ENCODE peak calls at places on chromosomes 16 and 17, in five cellular contexts. One of them, this sample, is unnamed.

GRCh38 chr17:74759941-74760340 is 11.5 kb downstream of the NHERF1 start:
- DNase-seq in fibroblast of pulmonary artery: no peak
- DNase-seq in sigmoid colon: no peak
- DNase-seq in transverse colon: no peak
- DNase-seq in HepG2: no peak
- DNase-seq in this sample: no peak

GRCh38 chr17:72538921-72539352 is 418.1 kb downstream of the SOX9 start:
- DNase-seq in sigmoid colon: no peak
- DNase-seq in HepG2: no peak
- DNase-seq in fibroblast of pulmonary artery: no peak
- DNase-seq in transverse colon: peak
- DNase-seq in this sample: no peak

GRCh38 chr16:74710401-74710800 is 9.7 kb upstream of the MLKL start:
- DNase-seq in fibroblast of pulmonary artery: no peak
- DNase-seq in transverse colon: no peak
- DNase-seq in sigmoid colon: no peak
- DNase-seq in HepG2: no peak
- DNase-seq in this sample: no peak

GRCh38 chr17:45307290-45308015 is 9.4 kb downstream of the MAP3K14 start:
- DNase-seq in transverse colon: no peak
- DNase-seq in fibroblast of pulmonary artery: peak
- DNase-seq in sigmoid colon: no peak
- DNase-seq in HepG2: no peak
- DNase-seq in this sample: no peak

GRCh38 chr16:28596840-28597691 is at the start of gene SULT1A2:
- DNase-seq in fibroblast of pulmonary artery: peak
- DNase-seq in transverse colon: peak
- DNase-seq in sigmoid colon: no peak
- DNase-seq in HepG2: peak
- DNase-seq in this sample: no peak

GRCh38 chr16:87066695-87067556 is 250.3 kb downstream of the C16orf95 start:
- DNase-seq in fibroblast of pulmonary artery: no peak
- DNase-seq in HepG2: no peak
- DNase-seq in transverse colon: no peak
- DNase-seq in sigmoid colon: peak
- DNase-seq in this sample: no peak

GRCh38 chr17:81396722-81397313 is 1.6 kb downstream of the BAHCC1 start:
- DNase-seq in sigmoid colon: no peak
- DNase-seq in transverse colon: no peak
- DNase-seq in fibroblast of pulmonary artery: no peak
- DNase-seq in HepG2: no peak
- DNase-seq in this sample: no peak

GRCh38 chr17:63189930-63190329 is 223.9 kb downstream of the TANC2 start:
- DNase-seq in fibroblast of pulmonary artery: peak
- DNase-seq in transverse colon: no peak
- DNase-seq in HepG2: no peak
- DNase-seq in sigmoid colon: no peak
- DNase-seq in this sample: no peak

GRCh38 chr17:79944821-79945391 is 90.8 kb downstream of the TBC1D16 start:
- DNase-seq in transverse colon: no peak
- DNase-seq in HepG2: no peak
- DNase-seq in sigmoid colon: peak
- DNase-seq in fibroblast of pulmonary artery: no peak
- DNase-seq in this sample: no peak

GRCh38 chr16:12260647-12261262 is 284.2 kb downstream of the SNX29 start:
- DNase-seq in fibroblast of pulmonary artery: peak
- DNase-seq in HepG2: peak
- DNase-seq in sigmoid colon: no peak
- DNase-seq in transverse colon: no peak
- DNase-seq in this sample: no peak

GRCh38 chr16:2745961-2746360 is 6.5 kb upstream of the SRRM2 start:
- DNase-seq in transverse colon: no peak
- DNase-seq in fibroblast of pulmonary artery: no peak
- DNase-seq in sigmoid colon: no peak
- DNase-seq in HepG2: no peak
- DNase-seq in this sample: no peak

GRCh38 chr17:68383443-68384321 is 73.6 kb downstream of the WIPI1 start:
- DNase-seq in transverse colon: no peak
- DNase-seq in sigmoid colon: peak
- DNase-seq in HepG2: peak
- DNase-seq in fibroblast of pulmonary artery: peak
- DNase-seq in this sample: peak

GRCh38 chr17:17300624-17301568 is 2.3 kb upstream of the NT5M start:
- DNase-seq in HepG2: no peak
- DNase-seq in fibroblast of pulmonary artery: peak
- DNase-seq in sigmoid colon: peak
- DNase-seq in transverse colon: peak
- DNase-seq in this sample: no peak

GRCh38 chr16:85417156-85417860 is 195.8 kb upstream of the GSE1 start:
- DNase-seq in fibroblast of pulmonary artery: no peak
- DNase-seq in transverse colon: no peak
- DNase-seq in sigmoid colon: peak
- DNase-seq in HepG2: no peak
- DNase-seq in this sample: no peak

GRCh38 chr17:15363702-15364101 is 22.3 kb upstream of the TEKT3 start:
- DNase-seq in HepG2: no peak
- DNase-seq in sigmoid colon: no peak
- DNase-seq in transverse colon: no peak
- DNase-seq in fibroblast of pulmonary artery: no peak
- DNase-seq in this sample: no peak

GRCh38 chr16:16124438-16124837 is 98.9 kb downstream of the ABCC6 start:
- DNase-seq in HepG2: no peak
- DNase-seq in fibroblast of pulmonary artery: no peak
- DNase-seq in sigmoid colon: no peak
- DNase-seq in transverse colon: no peak
- DNase-seq in this sample: no peak

GRCh38 chr16:28192811-28193529 is 18.8 kb downstream of the XPO6 start:
- DNase-seq in transverse colon: peak
- DNase-seq in HepG2: no peak
- DNase-seq in fibroblast of pulmonary artery: no peak
- DNase-seq in sigmoid colon: no peak
- DNase-seq in this sample: no peak

GRCh38 chr17:56292010-56292409 is 138.7 kb downstream of the ANKFN1 start:
- DNase-seq in fibroblast of pulmonary artery: peak
- DNase-seq in sigmoid colon: no peak
- DNase-seq in transverse colon: no peak
- DNase-seq in HepG2: no peak
- DNase-seq in this sample: peak

GRCh38 chr16:3580686-3581085 is 3.5 kb upstream of the NLRC3 start:
- DNase-seq in transverse colon: no peak
- DNase-seq in fibroblast of pulmonary artery: no peak
- DNase-seq in HepG2: no peak
- DNase-seq in sigmoid colon: no peak
- DNase-seq in this sample: no peak

GRCh38 chr16:2005646-2006045 is 4.0 kb downstream of the ZNF598 start:
- DNase-seq in HepG2: no peak
- DNase-seq in fibroblast of pulmonary artery: no peak
- DNase-seq in transverse colon: no peak
- DNase-seq in sigmoid colon: no peak
- DNase-seq in this sample: no peak

GRCh38 chr17:7355053-7355452 is at the start of gene TMEM95:
- DNase-seq in HepG2: no peak
- DNase-seq in fibroblast of pulmonary artery: no peak
- DNase-seq in sigmoid colon: peak
- DNase-seq in transverse colon: peak
- DNase-seq in this sample: no peak
- H3K4me3 ChIP-seq in HepG2: no peak
- H3K4me3 ChIP-seq in fibroblast of pulmonary artery: no peak
- H3K4me3 ChIP-seq in sigmoid colon: no peak
- H3K4me3 ChIP-seq in transverse colon: no peak
- H3K4me3 ChIP-seq in this sample: peak

GRCh38 chr16:88922114-88922825 is 54.7 kb downstream of the CBFA2T3 start:
- DNase-seq in transverse colon: peak
- DNase-seq in sigmoid colon: peak
- DNase-seq in HepG2: no peak
- DNase-seq in fibroblast of pulmonary artery: peak
- DNase-seq in this sample: no peak
- H3K4me3 ChIP-seq in transverse colon: no peak
- H3K4me3 ChIP-seq in sigmoid colon: no peak
- H3K4me3 ChIP-seq in HepG2: no peak
- H3K4me3 ChIP-seq in fibroblast of pulmonary artery: no peak
- H3K4me3 ChIP-seq in this sample: no peak

GRCh38 chr17:8753976-8754440 is 4.3 kb downstream of the SPDYE4 start:
- DNase-seq in transverse colon: no peak
- DNase-seq in sigmoid colon: no peak
- DNase-seq in HepG2: peak
- DNase-seq in fibroblast of pulmonary artery: peak
- DNase-seq in this sample: no peak
- H3K4me3 ChIP-seq in transverse colon: no peak
- H3K4me3 ChIP-seq in sigmoid colon: no peak
- H3K4me3 ChIP-seq in HepG2: no peak
- H3K4me3 ChIP-seq in fibroblast of pulmonary artery: no peak
- H3K4me3 ChIP-seq in this sample: no peak

GRCh38 chr17:4711671-4712111 is 1.3 kb downstream of the ARRB2 start:
- DNase-seq in transverse colon: peak
- DNase-seq in sigmoid colon: peak
- DNase-seq in HepG2: no peak
- DNase-seq in fibroblast of pulmonary artery: no peak
- DNase-seq in this sample: no peak
- H3K4me3 ChIP-seq in transverse colon: peak
- H3K4me3 ChIP-seq in sigmoid colon: no peak
- H3K4me3 ChIP-seq in HepG2: peak
- H3K4me3 ChIP-seq in fibroblast of pulmonary artery: no peak
- H3K4me3 ChIP-seq in this sample: no peak

GRCh38 chr16:75761111-75761510 is 34.8 kb upstream of the CPHXL start:
- DNase-seq in transverse colon: no peak
- DNase-seq in fibroblast of pulmonary artery: peak
- DNase-seq in sigmoid colon: no peak
- DNase-seq in HepG2: no peak
- DNase-seq in this sample: no peak
- H3K4me3 ChIP-seq in transverse colon: no peak
- H3K4me3 ChIP-seq in fibroblast of pulmonary artery: no peak
- H3K4me3 ChIP-seq in sigmoid colon: no peak
- H3K4me3 ChIP-seq in HepG2: no peak
- H3K4me3 ChIP-seq in this sample: no peak

GRCh38 chr16:54939537-54940278 is 9.0 kb downstream of the IRX5 start:
- DNase-seq in HepG2: no peak
- DNase-seq in transverse colon: no peak
- DNase-seq in fibroblast of pulmonary artery: no peak
- DNase-seq in sigmoid colon: no peak
- DNase-seq in this sample: no peak
- H3K4me3 ChIP-seq in HepG2: no peak
- H3K4me3 ChIP-seq in transverse colon: no peak
- H3K4me3 ChIP-seq in fibroblast of pulmonary artery: no peak
- H3K4me3 ChIP-seq in sigmoid colon: no peak
- H3K4me3 ChIP-seq in this sample: no peak

GRCh38 chr16:57809276-57809793 is 7.0 kb upstream of the KIFC3 start:
- DNase-seq in HepG2: no peak
- DNase-seq in sigmoid colon: no peak
- DNase-seq in transverse colon: no peak
- DNase-seq in fibroblast of pulmonary artery: no peak
- DNase-seq in this sample: no peak

GRCh38 chr16:57807968-57808528 is 5.8 kb upstream of the KIFC3 start:
- DNase-seq in HepG2: peak
- DNase-seq in sigmoid colon: peak
- DNase-seq in transverse colon: peak
- DNase-seq in fibroblast of pulmonary artery: peak
- DNase-seq in this sample: peak

GRCh38 chr16:57809843-57810196 is 7.5 kb upstream of the KIFC3 start:
- DNase-seq in fibroblast of pulmonary artery: no peak
- DNase-seq in transverse colon: no peak
- DNase-seq in HepG2: no peak
- DNase-seq in sigmoid colon: no peak
- DNase-seq in this sample: no peak

GRCh38 chr16:57807252-57807967 is 5.1 kb upstream of the KIFC3 start:
- DNase-seq in sigmoid colon: no peak
- DNase-seq in fibroblast of pulmonary artery: no peak
- DNase-seq in HepG2: no peak
- DNase-seq in transverse colon: no peak
- DNase-seq in this sample: no peak

GRCh38 chr16:57808589-57808988 is 6.3 kb upstream of the KIFC3 start:
- DNase-seq in HepG2: no peak
- DNase-seq in transverse colon: no peak
- DNase-seq in fibroblast of pulmonary artery: no peak
- DNase-seq in sigmoid colon: no peak
- DNase-seq in this sample: no peak
- H3K4me3 ChIP-seq in HepG2: no peak
- H3K4me3 ChIP-seq in transverse colon: no peak
- H3K4me3 ChIP-seq in fibroblast of pulmonary artery: peak
- H3K4me3 ChIP-seq in sigmoid colon: peak
- H3K4me3 ChIP-seq in this sample: no peak